ENCODE peak calls at places on chromosome X, in ten cellular contexts. Z, D, R, P, X, O, Q, T, B and Y are unnamed samples.
A peak's percentile ranks its signal among the peaks of the same experiment; 100 is the strongest.

GRCh38 chrX:119745283-119745848 is 13.0 kb upstream of the SOWAHD start:
- DNase-seq in D (no peak), Z (no peak), P (no peak), X (no peak), Q (no peak), B (no peak), R (no peak), T (no peak), O (peak; percentile 37), Y (no peak)

GRCh38 chrX:106752101-106752678 is 25.7 kb downstream of the RNF128 start:
- DNase-seq in R (no peak), X (no peak), T (no peak), B (no peak), Q (peak; percentile 24), D (no peak), O (peak; percentile 3), Z (no peak), P (no peak), Y (no peak)

GRCh38 chrX:149043401-149043800 is 461.7 kb downstream of the IDS start:
- DNase-seq in X (no peak), P (no peak), Q (no peak), O (no peak), B (no peak), R (no peak), T (no peak), Z (no peak), D (no peak), Y (no peak)

GRCh38 chrX:63657821-63658220 is 127.2 kb downstream of the ARHGEF9 start:
- DNase-seq in R (no peak), D (peak; percentile 33), T (no peak), O (peak; percentile 86), Q (peak; percentile 2), P (no peak), B (peak; percentile 89), Z (no peak), X (no peak), Y (peak; percentile 44)

GRCh38 chrX:40809210-40809609 is 73.9 kb upstream of the MED14 start:
- DNase-seq in Q (peak; percentile 36), X (no peak), R (no peak), T (no peak), B (no peak), P (no peak), D (no peak), Z (no peak), O (peak; percentile 53), Y (peak; percentile 24)

GRCh38 chrX:138058931-138059330 is 493.0 kb downstream of the ZIC3 start:
- DNase-seq in D (no peak), Q (no peak), X (no peak), T (no peak), R (no peak), P (no peak), Z (no peak), O (no peak), B (no peak), Y (no peak)

GRCh38 chrX:24110049-24110448 is 39.5 kb upstream of the ZFX start:
- DNase-seq in D (no peak), B (no peak), P (no peak), Z (no peak), O (no peak), R (no peak), X (no peak), Q (no peak), T (no peak), Y (no peak)

GRCh38 chrX:55919367-55920221 is 202.0 kb downstream of the RRAGB start:
- DNase-seq in P (no peak), D (no peak), T (peak; percentile 22), X (no peak), R (no peak), Q (no peak), O (no peak), B (no peak), Z (no peak), Y (no peak)

GRCh38 chrX:56068274-56068758 is 163.8 kb upstream of the KLF8 start:
- DNase-seq in R (peak; percentile 2), X (no peak), P (no peak), Z (no peak), O (no peak), Q (no peak), B (no peak), D (no peak), T (no peak), Y (no peak)

GRCh38 chrX:129678176-129678880 is 23.6 kb upstream of the APLN start:
- DNase-seq in D (peak; percentile 14), X (peak; percentile 17), Z (no peak), P (peak; percentile 37), R (peak; percentile 47), Q (no peak), O (peak; percentile 79), B (peak; percentile 78), T (peak; percentile 67), Y (peak; percentile 62)

GRCh38 chrX:34942496-34942895 is at the start of gene FAM47B:
- DNase-seq in Q (no peak), D (no peak), O (no peak), X (no peak), P (no peak), Z (no peak), T (no peak), B (no peak), R (no peak), Y (no peak)

GRCh38 chrX:7318246-7318645 is 170.3 kb upstream of the PUDP start:
- DNase-seq in Q (no peak), B (no peak), Z (no peak), T (no peak), R (no peak), X (no peak), D (no peak), O (no peak), P (no peak), Y (no peak)

GRCh38 chrX:119189586-119189985 is 46.5 kb upstream of the PGRMC1 start:
- DNase-seq in B (peak; percentile 69), P (peak; percentile 8), T (no peak), Z (no peak), O (no peak), D (peak; percentile 50), R (no peak), Q (no peak), X (peak; percentile 1), Y (peak; percentile 74)

GRCh38 chrX:128464091-128464490 is 411.9 kb upstream of the ACTRT1 start:
- DNase-seq in Z (no peak), O (no peak), T (no peak), Q (peak; percentile 74), B (no peak), P (peak; percentile 6), D (no peak), X (no peak), R (no peak), Y (no peak)

GRCh38 chrX:70254063-70254400 is 6.0 kb downstream of the P2RY4 start:
- DNase-seq in P (no peak), Z (no peak), O (peak; percentile 70), B (no peak), X (no peak), T (no peak), R (no peak), D (no peak), Q (peak; percentile 23), Y (no peak)

GRCh38 chrX:40107291-40108083 is 9.7 kb upstream of the BCOR start:
- DNase-seq in D (peak; percentile 36), P (peak; percentile 76), Q (peak; percentile 36), T (peak; percentile 78), O (peak; percentile 80), X (peak; percentile 20), Z (no peak), B (no peak), R (no peak), Y (peak; percentile 44)

GRCh38 chrX:15988661-15989603 is 134.3 kb upstream of the AP1S2 start:
- DNase-seq in T (no peak), X (no peak), D (peak; percentile 45), O (peak; percentile 87), P (peak; percentile 15), R (no peak), B (no peak), Z (no peak), Q (peak; percentile 86), Y (peak; percentile 46)

GRCh38 chrX:41684138-41684537 is 4.6 kb upstream of the GPR34 start:
- DNase-seq in D (no peak), Z (no peak), P (no peak), O (no peak), Q (no peak), B (no peak), T (no peak), R (no peak), X (no peak), Y (no peak)

GRCh38 chrX:139905041-139905440 is 27.8 kb downstream of the ATP11C start:
- DNase-seq in Q (no peak), D (no peak), O (peak; percentile 25), X (no peak), R (no peak), P (no peak), B (no peak), T (no peak), Z (no peak), Y (no peak)

GRCh38 chrX:1558761-1559468 is 21.9 kb upstream of the P2RY8 start:
- DNase-seq in X (no peak), D (no peak), P (no peak), R (no peak), Z (no peak), B (peak; percentile 34), Q (no peak), O (no peak), T (no peak), Y (no peak)

GRCh38 chrX:276588-277171 is 4.5 kb upstream of the PLCXD1 start:
- DNase-seq in D (no peak), X (no peak), P (peak; percentile 69), Z (no peak), T (peak; percentile 63), Q (peak; percentile 19), R (no peak), B (peak; percentile 78), O (peak; percentile 71), Y (peak; percentile 67)

GRCh38 chrX:132737743-132738142 is 220.7 kb downstream of the HS6ST2 start:
- DNase-seq in P (no peak), B (no peak), Q (peak; percentile 81), X (no peak), O (peak; percentile 10), Z (peak; percentile 4), T (peak; percentile 16), D (no peak), R (peak; percentile 1), Y (no peak)

GRCh38 chrX:24494544-24495113 is 29.5 kb downstream of the PDK3 start:
- DNase-seq in Z (no peak), Q (peak; percentile 95), X (no peak), O (peak; percentile 93), T (no peak), D (peak; percentile 30), R (no peak), B (peak; percentile 70), P (peak; percentile 79), Y (peak; percentile 45)

GRCh38 chrX:20061869-20062254 is 54.8 kb downstream of the MAP7D2 start:
- DNase-seq in X (no peak), Z (no peak), Q (peak; percentile 92), P (no peak), R (no peak), B (no peak), T (no peak), O (peak; percentile 94), D (no peak), Y (peak; percentile 41)

GRCh38 chrX:139802048-139802447 is 94.1 kb upstream of the MCF2 start:
- DNase-seq in D (no peak), Z (no peak), Q (no peak), P (no peak), O (no peak), T (no peak), R (no peak), X (no peak), B (no peak), Y (no peak)

GRCh38 chrX:11100281-11101035 is 10.7 kb upstream of the HCCS start:
- DNase-seq in Q (peak; percentile 84), R (no peak), T (no peak), O (peak; percentile 85), X (no peak), D (peak; percentile 15), Z (no peak), P (peak; percentile 72), B (peak; percentile 70), Y (peak; percentile 61)

GRCh38 chrX:132426695-132427281 is 62.0 kb downstream of the MBNL3 start:
- DNase-seq in O (peak; percentile 66), Z (no peak), B (no peak), Q (peak; percentile 79), X (no peak), R (no peak), T (no peak), D (no peak), P (no peak), Y (peak; percentile 5)

GRCh38 chrX:97039363-97040029 is 155.8 kb downstream of the RPA4 start:
- DNase-seq in Q (peak; percentile 40), P (peak; percentile 42), Z (no peak), B (no peak), R (no peak), X (no peak), O (peak; percentile 30), T (peak; percentile 25), D (peak; percentile 53), Y (peak; percentile 1)